ENCODE peak calls at places on chromosomes 11 and 22, in ten cellular contexts. N is mammary epithelial cell; E is cardiac muscle cell; G is hepatocyte; B is GM06990; C is OCI-LY7; P is thoracic aorta; W is bronchial epithelial cell; M is effector memory CD4-positive, alpha-beta T cell; D is H1. Q is an unnamed sample. For H3K36me3, the result is how much of the 10 kb centered on the place peaks cover.

GRCh38 chr11:100776212-100776896 is 89.3 kb downstream of the ARHGAP42 start:
- DNase-seq in N (peak), E (no peak), G (peak), B (no peak), C (no peak), P (no peak), W (peak), M (no peak), D (no peak), Q (no peak)

GRCh38 chr11:75013051-75013450 is 24.3 kb downstream of the NEU3 start:
- DNase-seq in N (no peak), E (no peak), G (no peak), B (no peak), C (no peak), P (no peak), W (peak), M (no peak), D (no peak), Q (no peak)

GRCh38 chr11:77593883-77594282 is 4.1 kb downstream of the AQP11 start:
- DNase-seq in N (no peak), E (no peak), G (no peak), B (no peak), C (no peak), P (no peak), W (no peak), M (no peak), D (no peak), Q (no peak)

GRCh38 chr11:109795234-109795633 is 298.0 kb upstream of the ZC3H12C start:
- DNase-seq in N (no peak), E (no peak), G (peak), B (no peak), C (no peak), P (no peak), W (peak), M (no peak), D (no peak), Q (no peak)

GRCh38 chr11:12900496-12900895 is 108.6 kb upstream of the RASSF10 start:
- DNase-seq in N (peak), E (peak), G (peak), B (no peak), C (no peak), P (no peak), W (peak), M (no peak), D (no peak), Q (no peak)

GRCh38 chr11:128704517-128704916 is 10.6 kb downstream of the FLI1 start:
- DNase-seq in N (no peak), E (no peak), G (no peak), B (no peak), C (no peak), P (no peak), W (no peak), M (no peak), D (no peak), Q (no peak)

GRCh38 chr11:11281626-11282025 is 71.4 kb downstream of the CSNK2A3 start:
- DNase-seq in N (no peak), E (no peak), G (no peak), B (no peak), C (no peak), P (no peak), W (no peak), M (no peak), D (no peak), Q (no peak)

GRCh38 chr11:19079643-19080440 is 19.3 kb upstream of the MRGPRX2 start:
- DNase-seq in N (peak), E (no peak), G (peak), B (no peak), C (no peak), P (no peak), W (peak), M (no peak), D (no peak), Q (no peak)

GRCh38 chr11:5242933-5243844 is 6.5 kb downstream of the HBG1 start:
- DNase-seq in N (no peak), E (no peak), G (no peak), B (no peak), C (no peak), P (no peak), W (peak), M (no peak), D (no peak), Q (no peak)

GRCh38 chr11:100863080-100863581 is 176.0 kb downstream of the ARHGAP42 start:
- DNase-seq in N (peak), E (peak), G (peak), B (no peak), C (no peak), P (no peak), W (peak), M (no peak), D (no peak), Q (peak)

GRCh38 chr11:2780850-2781412 is 81.1 kb upstream of the KCNQ1OT1 start:
- DNase-seq in N (no peak), E (no peak), G (no peak), B (no peak), C (no peak), P (no peak), W (no peak), M (no peak), D (no peak), Q (no peak)

GRCh38 chr22:19765477-19766234 is 5.1 kb downstream of the TBX1 start:
- DNase-seq in N (no peak), E (no peak), G (no peak), B (no peak), C (no peak), P (no peak), W (peak), M (no peak), D (no peak), Q (no peak)

GRCh38 chr11:114262681-114263509 is 33.3 kb upstream of the NNMT start:
- DNase-seq in N (peak), E (peak), G (peak), B (no peak), C (peak), P (no peak), W (peak), M (no peak), D (no peak), Q (no peak)

GRCh38 chr11:131511794-131512193 is 141.4 kb downstream of the NTM start:
- DNase-seq in N (no peak), E (peak), G (peak), B (no peak), C (peak), P (no peak), W (peak), M (no peak), D (peak), Q (no peak)

GRCh38 chr11:73393011-73393380 is 16.8 kb downstream of the RELT start:
- DNase-seq in N (no peak), E (no peak), G (no peak), B (no peak), C (no peak), P (no peak), W (no peak), M (no peak), D (no peak), Q (no peak)

GRCh38 chr11:28505216-28505615 is 397.0 kb downstream of the METTL15 start:
- DNase-seq in N (no peak), E (no peak), G (no peak), B (no peak), C (no peak), P (no peak), W (peak), M (no peak), D (no peak), Q (no peak)

GRCh38 chr22:31488988-31489617 is 539 bp downstream of the EIF4ENIF1 start:
- DNase-seq in N (peak), E (peak), G (peak), B (peak), C (peak), P (no peak), W (no peak), M (peak), D (no peak), Q (no peak)

GRCh38 chr22:30234786-30235470 is 11.6 kb downstream of the LIF start:
- DNase-seq in N (no peak), E (no peak), G (peak), B (no peak), C (no peak), P (no peak), W (no peak), M (no peak), D (no peak), Q (no peak)

GRCh38 chr11:8809605-8810272 is 101.2 kb upstream of the AKIP1 start:
- DNase-seq in N (no peak), E (peak), G (no peak), B (no peak), C (no peak), P (no peak), W (no peak), M (no peak), D (no peak), Q (no peak)

GRCh38 chr11:44333271-44334218 is 23.6 kb upstream of the ALX4 start:
- DNase-seq in N (peak), E (no peak), G (peak), B (no peak), C (no peak), P (no peak), W (peak), M (no peak), D (no peak), Q (no peak)

GRCh38 chr11:87127131-87127530 is 89.4 kb downstream of the TMEM135 start:
- DNase-seq in N (no peak), E (no peak), G (no peak), B (no peak), C (no peak), P (no peak), W (no peak), M (no peak), D (no peak), Q (no peak)
- H3K36me3 ChIP-seq in N (under half), E (under half), G (under half), B (under half), C (under half), P (under half), W (under half), M (under half), D (under half), Q (under half)

GRCh38 chr11:130198964-130199363 is 39.4 kb downstream of the ST14 start:
- DNase-seq in N (no peak), E (no peak), G (no peak), B (no peak), C (no peak), P (no peak), W (no peak), M (no peak), D (no peak), Q (no peak)
- H3K36me3 ChIP-seq in N (under half), E (under half), G (under half), B (under half), C (half or more), P (under half), W (half or more), M (under half), D (under half), Q (half or more)

DNA sequence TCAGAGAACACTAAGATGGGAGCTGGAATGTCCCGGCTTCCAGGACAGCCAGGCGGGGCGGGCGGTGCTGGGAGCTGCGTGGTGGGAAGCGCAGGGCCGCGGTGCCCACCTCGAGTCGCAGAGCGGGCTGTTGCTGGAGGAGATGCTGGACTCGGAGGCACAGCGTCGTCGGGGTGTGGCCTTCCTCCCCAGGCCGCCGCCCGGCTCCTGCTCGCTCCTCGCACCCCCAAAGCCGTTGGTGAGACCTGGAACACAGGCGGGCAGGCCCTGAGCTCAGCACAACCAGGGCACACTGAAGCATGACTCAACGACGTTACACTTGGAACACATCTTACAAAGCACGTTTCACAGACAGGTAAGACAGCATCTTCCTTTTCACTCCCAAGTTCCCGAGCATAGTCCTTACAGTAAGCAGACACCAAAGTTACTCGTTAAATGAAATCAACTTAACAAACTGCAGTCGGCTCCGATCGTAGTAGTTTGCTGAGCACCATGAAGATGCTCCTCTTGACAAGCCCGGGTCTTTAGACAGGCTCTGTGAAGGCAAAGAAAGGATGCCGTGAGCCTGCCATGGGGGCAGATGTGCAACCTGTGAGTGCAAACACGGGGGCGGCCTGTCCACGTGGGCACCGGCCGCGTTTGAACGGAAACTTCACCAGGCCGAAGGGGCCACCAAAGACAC is 50.0 kb downstream of the BRD1 start:
- DNase-seq in N (no peak), E (no peak), G (no peak), B (no peak), C (no peak), P (no peak), W (no peak), M (no peak), D (no peak), Q (no peak)
- H3K36me3 ChIP-seq in N (under half), E (under half), G (under half), B (under half), C (half or more), P (half or more), W (under half), M (half or more), D (under half), Q (half or more)

DNA sequence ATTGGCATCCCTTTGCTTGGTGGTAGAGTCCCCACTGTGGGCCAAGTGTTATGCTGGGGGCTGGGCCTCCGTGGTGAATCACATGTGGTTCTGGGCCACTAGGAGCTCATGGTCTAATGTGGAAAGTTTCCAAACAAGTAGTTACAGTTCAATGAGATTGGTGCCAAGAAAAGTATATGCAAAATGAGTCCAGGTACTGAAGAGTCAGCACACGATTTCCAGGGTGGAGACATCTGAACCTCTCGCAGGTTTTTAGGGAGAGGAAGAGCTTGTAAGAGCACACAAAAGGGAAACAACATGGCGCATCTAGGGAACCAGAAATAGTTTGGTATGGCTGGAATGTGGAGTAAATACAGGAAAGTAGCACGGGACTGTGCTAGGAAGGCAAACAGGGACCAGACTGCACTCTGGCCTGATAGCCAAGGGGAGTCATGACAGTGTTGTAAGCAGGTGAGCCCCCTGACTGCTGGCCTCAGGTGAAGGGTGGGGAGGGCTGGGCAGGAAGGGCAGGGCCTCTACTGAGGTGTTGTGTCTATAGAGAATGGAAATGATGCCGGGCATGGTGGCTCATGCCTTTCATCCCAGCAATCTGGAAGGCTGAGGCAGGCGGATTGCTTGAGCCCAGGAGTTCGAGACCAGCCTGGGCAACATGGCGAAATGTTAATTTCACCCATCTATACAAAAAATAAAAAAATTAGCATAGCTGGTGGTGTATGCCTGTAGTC is 12.6 kb downstream of the POLR2F start:
- DNase-seq in N (peak), E (peak), G (no peak), B (no peak), C (no peak), P (no peak), W (no peak), M (no peak), D (no peak), Q (no peak)
- H3K36me3 ChIP-seq in N (under half), E (under half), G (under half), B (under half), C (half or more), P (under half), W (under half), M (under half), D (under half), Q (half or more)

DNA sequence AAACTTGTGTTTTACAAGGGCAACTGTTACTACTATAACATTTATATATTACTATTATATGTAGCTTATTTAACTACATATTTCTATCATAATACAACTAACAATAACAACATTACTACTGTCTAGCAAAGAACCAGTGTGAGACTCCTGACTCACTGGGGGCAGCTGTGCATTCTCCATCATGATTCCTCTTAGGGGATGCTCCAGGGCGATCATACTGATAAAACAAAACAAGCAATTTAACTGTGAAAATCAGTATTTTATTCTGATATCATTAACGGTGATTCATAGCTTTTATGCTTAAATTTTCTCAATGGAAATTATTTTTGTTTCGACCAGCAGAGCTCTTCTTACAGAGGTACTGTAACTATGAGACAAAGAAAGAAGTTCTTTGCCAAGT is 24.6 kb upstream of the FNBP4 start:
- DNase-seq in N (no peak), E (no peak), G (no peak), B (no peak), C (no peak), P (no peak), W (no peak), M (no peak), D (no peak), Q (no peak)
- H3K36me3 ChIP-seq in N (under half), E (under half), G (under half), B (under half), C (half or more), P (under half), W (under half), M (half or more), D (half or more), Q (half or more)

GRCh38 chr11:490186-490929 is 16.7 kb downstream of the RNH1 start:
- DNase-seq in N (no peak), E (no peak), G (no peak), B (no peak), C (no peak), P (no peak), W (no peak), M (no peak), D (no peak), Q (no peak)

GRCh38 chr11:489610-490185 is 17.3 kb downstream of the RNH1 start:
- DNase-seq in N (no peak), E (no peak), G (no peak), B (no peak), C (no peak), P (no peak), W (no peak), M (no peak), D (no peak), Q (no peak)

GRCh38 chr11:492416-493226 is 14.4 kb downstream of the RNH1 start:
- DNase-seq in N (no peak), E (no peak), G (no peak), B (no peak), C (peak), P (no peak), W (no peak), M (no peak), D (no peak), Q (no peak)

GRCh38 chr11:490930-491260 is 16.1 kb downstream of the RNH1 start:
- DNase-seq in N (no peak), E (no peak), G (no peak), B (no peak), C (no peak), P (no peak), W (no peak), M (no peak), D (no peak), Q (no peak)

DNA sequence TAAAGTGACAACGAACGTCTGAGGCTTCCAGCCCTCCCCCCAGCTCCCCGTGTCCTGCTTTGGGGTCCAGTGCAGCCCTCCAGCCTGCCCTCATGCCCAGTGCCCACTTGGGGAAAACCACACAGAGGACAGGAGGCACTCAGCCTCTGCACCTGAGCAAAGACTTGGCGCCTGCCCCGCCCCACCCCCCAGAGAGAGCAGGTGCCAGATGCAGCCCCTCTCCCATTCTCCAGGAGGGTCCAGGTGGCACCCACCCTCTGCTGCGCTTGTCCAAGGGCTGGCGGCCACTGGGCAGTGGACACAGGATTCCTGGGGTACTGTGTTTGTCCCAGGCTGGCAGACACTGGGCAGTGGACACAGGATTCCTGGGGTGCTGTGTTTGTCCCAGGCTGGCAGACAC is 15.7 kb downstream of the RNH1 start:
- DNase-seq in N (no peak), E (no peak), G (no peak), B (no peak), C (no peak), P (no peak), W (no peak), M (no peak), D (no peak), Q (no peak)
- H3K36me3 ChIP-seq in N (under half), E (under half), G (under half), B (under half), C (under half), P (under half), W (under half), M (under half), D (under half), Q (half or more)

DNA sequence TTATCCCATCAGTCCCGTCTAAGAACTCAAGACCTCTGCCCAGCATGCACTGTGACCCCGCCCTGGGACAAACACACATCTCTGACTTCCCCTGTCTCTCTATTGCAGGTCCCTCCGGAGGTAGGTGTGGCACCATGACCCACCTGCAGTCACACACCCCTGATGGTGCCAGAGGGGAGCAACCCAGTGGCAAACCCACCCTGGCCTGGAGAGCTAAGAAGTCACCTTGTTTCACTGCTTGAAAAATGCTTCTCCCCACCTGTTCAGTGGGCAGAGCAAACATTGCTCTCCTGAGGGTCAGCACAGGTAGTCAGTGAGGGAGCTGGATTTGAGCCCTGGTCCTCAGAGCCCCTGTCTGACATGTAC is 23.9 kb downstream of the CAPN1 start:
- DNase-seq in N (no peak), E (no peak), G (no peak), B (no peak), C (no peak), P (no peak), W (no peak), M (no peak), D (no peak), Q (no peak)
- H3K36me3 ChIP-seq in N (under half), E (under half), G (under half), B (under half), C (under half), P (half or more), W (half or more), M (half or more), D (under half), Q (half or more)

GRCh38 chr11:84833488-84834086 is 793.6 kb downstream of the DLG2 start:
- DNase-seq in N (no peak), E (no peak), G (no peak), B (no peak), C (no peak), P (no peak), W (no peak), M (no peak), D (no peak), Q (no peak)

GRCh38 chr11:84836371-84836770 is 790.8 kb downstream of the DLG2 start:
- DNase-seq in N (no peak), E (no peak), G (no peak), B (no peak), C (no peak), P (no peak), W (no peak), M (no peak), D (no peak), Q (no peak)

GRCh38 chr11:84837402-84838069 is 789.6 kb downstream of the DLG2 start:
- DNase-seq in N (no peak), E (no peak), G (no peak), B (no peak), C (no peak), P (no peak), W (peak), M (no peak), D (no peak), Q (no peak)
- H3K36me3 ChIP-seq in N (under half), E (under half), G (under half), B (under half), C (under half), P (under half), W (under half), M (under half), D (under half), Q (under half)

Q was measured in tibial artery.